ENCODE peak calls at places on chromosomes 3 and 15, in five cellular contexts. One of them, this sample, is unnamed.

GRCh38 chr3:45711936-45712335 is 22.7 kb downstream of the SACM1L start:
- DNase-seq in WTC11: no peak
- DNase-seq in K562: no peak
- DNase-seq in GM12878: no peak
- DNase-seq in HepG2: no peak
- DNase-seq in this sample: no peak

GRCh38 chr3:124811441-124811840 is 75.7 kb downstream of the ITGB5 start:
- DNase-seq in WTC11: no peak
- DNase-seq in K562: no peak
- DNase-seq in GM12878: no peak
- DNase-seq in HepG2: no peak
- DNase-seq in this sample: no peak

GRCh38 chr15:80031841-80032240 is 27.6 kb upstream of the ZFAND6 start:
- DNase-seq in WTC11: no peak
- DNase-seq in K562: no peak
- DNase-seq in GM12878: no peak
- DNase-seq in HepG2: no peak
- DNase-seq in this sample: no peak

GRCh38 chr15:71011503-71012155 is 103.6 kb upstream of the THSD4 start:
- DNase-seq in WTC11: no peak
- DNase-seq in K562: no peak
- DNase-seq in GM12878: no peak
- DNase-seq in HepG2: peak
- DNase-seq in this sample: no peak

GRCh38 chr15:73956276-73957086 is 30.2 kb downstream of the LOXL1 start:
- DNase-seq in WTC11: no peak
- DNase-seq in K562: no peak
- DNase-seq in GM12878: no peak
- DNase-seq in HepG2: no peak
- DNase-seq in this sample: no peak

GRCh38 chr3:112757197-112757596 is 89.5 kb downstream of the CD200R1L start:
- DNase-seq in WTC11: no peak
- DNase-seq in K562: no peak
- DNase-seq in GM12878: no peak
- DNase-seq in HepG2: no peak
- DNase-seq in this sample: no peak

GRCh38 chr3:175433026-175433668 is 574.0 kb downstream of the NAALADL2 start:
- DNase-seq in WTC11: no peak
- DNase-seq in K562: no peak
- DNase-seq in GM12878: no peak
- DNase-seq in HepG2: no peak
- DNase-seq in this sample: no peak

GRCh38 chr3:70108072-70108471 is 108.5 kb downstream of the SAMMSON start:
- DNase-seq in WTC11: peak
- DNase-seq in K562: peak
- DNase-seq in GM12878: no peak
- DNase-seq in HepG2: peak
- DNase-seq in this sample: peak

GRCh38 chr3:34882764-34883163 is 756.6 kb upstream of the ARPP21 start:
- DNase-seq in WTC11: no peak
- DNase-seq in K562: no peak
- DNase-seq in GM12878: no peak
- DNase-seq in HepG2: no peak
- DNase-seq in this sample: no peak

GRCh38 chr15:41950127-41950483 is 22.3 kb downstream of the EHD4 start:
- DNase-seq in WTC11: no peak
- DNase-seq in K562: no peak
- DNase-seq in GM12878: no peak
- DNase-seq in HepG2: no peak
- DNase-seq in this sample: no peak

GRCh38 chr15:54803139-54803808 is 393.5 kb downstream of the RSL24D1 start:
- DNase-seq in WTC11: no peak
- DNase-seq in K562: no peak
- DNase-seq in GM12878: peak
- DNase-seq in HepG2: no peak
- DNase-seq in this sample: no peak

GRCh38 chr15:90838066-90838465 is 30.3 kb upstream of the FURIN start:
- DNase-seq in WTC11: no peak
- DNase-seq in K562: no peak
- DNase-seq in GM12878: no peak
- DNase-seq in HepG2: no peak
- DNase-seq in this sample: no peak

GRCh38 chr3:30770387-30770786 is 124.1 kb downstream of the GADL1 start:
- DNase-seq in WTC11: no peak
- DNase-seq in K562: no peak
- DNase-seq in GM12878: no peak
- DNase-seq in HepG2: peak
- DNase-seq in this sample: no peak

GRCh38 chr3:155549087-155549486 is 195.8 kb downstream of the PLCH1 start:
- DNase-seq in WTC11: no peak
- DNase-seq in K562: no peak
- DNase-seq in GM12878: no peak
- DNase-seq in HepG2: no peak
- DNase-seq in this sample: no peak

GRCh38 chr15:42931702-42932486 is 11.3 kb upstream of the TTBK2 start:
- DNase-seq in WTC11: no peak
- DNase-seq in K562: no peak
- DNase-seq in GM12878: no peak
- DNase-seq in HepG2: no peak
- DNase-seq in this sample: peak

GRCh38 chr3:64936570-64936969 is 248.8 kb upstream of the ADAMTS9 start:
- DNase-seq in WTC11: no peak
- DNase-seq in K562: no peak
- DNase-seq in GM12878: no peak
- DNase-seq in HepG2: no peak
- DNase-seq in this sample: no peak

GRCh38 chr15:39321977-39322376 is 258.9 kb upstream of the THBS1 start:
- DNase-seq in WTC11: no peak
- DNase-seq in K562: no peak
- DNase-seq in GM12878: no peak
- DNase-seq in HepG2: no peak
- DNase-seq in this sample: no peak

GRCh38 chr3:8357859-8358258 is 143.8 kb upstream of the LMCD1 start:
- DNase-seq in WTC11: no peak
- DNase-seq in K562: no peak
- DNase-seq in GM12878: no peak
- DNase-seq in HepG2: no peak
- DNase-seq in this sample: no peak
- TF ChIP-seq ATF2 in WTC11: no peak
- TF ChIP-seq ATF2 in K562: no peak
- TF ChIP-seq ATF2 in GM12878: no peak
- TF ChIP-seq ATF2 in HepG2: no peak
- TF ChIP-seq ATF2 in this sample: no peak

GRCh38 chr3:141767062-141767461 is 3.9 kb downstream of the GRK7 start:
- DNase-seq in WTC11: no peak
- DNase-seq in K562: no peak
- DNase-seq in GM12878: no peak
- DNase-seq in HepG2: no peak
- DNase-seq in this sample: no peak
- TF ChIP-seq ATF2 in WTC11: no peak
- TF ChIP-seq ATF2 in K562: no peak
- TF ChIP-seq ATF2 in GM12878: no peak
- TF ChIP-seq ATF2 in HepG2: no peak
- TF ChIP-seq ATF2 in this sample: no peak

GRCh38 chr3:128549283-128550112 is 56.5 kb upstream of the GATA2 start:
- DNase-seq in WTC11: no peak
- DNase-seq in K562: peak
- DNase-seq in GM12878: no peak
- DNase-seq in HepG2: peak
- DNase-seq in this sample: no peak
- TF ChIP-seq ATF2 in WTC11: no peak
- TF ChIP-seq ATF2 in K562: no peak
- TF ChIP-seq ATF2 in GM12878: no peak
- TF ChIP-seq ATF2 in HepG2: no peak
- TF ChIP-seq ATF2 in this sample: no peak

GRCh38 chr15:26665950-26666921 is 106.6 kb downstream of the GABRB3 start:
- DNase-seq in WTC11: peak
- DNase-seq in K562: no peak
- DNase-seq in GM12878: no peak
- DNase-seq in HepG2: no peak
- DNase-seq in this sample: peak
- TF ChIP-seq ATF2 in WTC11: no peak
- TF ChIP-seq ATF2 in K562: no peak
- TF ChIP-seq ATF2 in GM12878: no peak
- TF ChIP-seq ATF2 in HepG2: no peak
- TF ChIP-seq ATF2 in this sample: no peak

GRCh38 chr15:45849136-45849535 is 214.3 kb downstream of the SQOR start:
- DNase-seq in WTC11: no peak
- DNase-seq in K562: no peak
- DNase-seq in GM12878: no peak
- DNase-seq in HepG2: no peak
- DNase-seq in this sample: no peak
- TF ChIP-seq ATF2 in WTC11: no peak
- TF ChIP-seq ATF2 in K562: no peak
- TF ChIP-seq ATF2 in GM12878: no peak
- TF ChIP-seq ATF2 in HepG2: no peak
- TF ChIP-seq ATF2 in this sample: no peak

GRCh38 chr3:129593595-129594339 is 12.7 kb downstream of the PLXND1 start:
- DNase-seq in WTC11: no peak
- DNase-seq in K562: no peak
- DNase-seq in GM12878: no peak
- DNase-seq in HepG2: peak
- DNase-seq in this sample: no peak
- TF ChIP-seq ATF2 in WTC11: no peak
- TF ChIP-seq ATF2 in K562: no peak
- TF ChIP-seq ATF2 in GM12878: no peak
- TF ChIP-seq ATF2 in HepG2: peak
- TF ChIP-seq ATF2 in this sample: no peak

GRCh38 chr3:164208846-164209245 is 869.5 kb downstream of the SI start:
- DNase-seq in WTC11: no peak
- DNase-seq in K562: no peak
- DNase-seq in GM12878: no peak
- DNase-seq in HepG2: no peak
- DNase-seq in this sample: no peak
- TF ChIP-seq ATF2 in WTC11: no peak
- TF ChIP-seq ATF2 in K562: no peak
- TF ChIP-seq ATF2 in GM12878: no peak
- TF ChIP-seq ATF2 in HepG2: no peak
- TF ChIP-seq ATF2 in this sample: no peak

DNA sequence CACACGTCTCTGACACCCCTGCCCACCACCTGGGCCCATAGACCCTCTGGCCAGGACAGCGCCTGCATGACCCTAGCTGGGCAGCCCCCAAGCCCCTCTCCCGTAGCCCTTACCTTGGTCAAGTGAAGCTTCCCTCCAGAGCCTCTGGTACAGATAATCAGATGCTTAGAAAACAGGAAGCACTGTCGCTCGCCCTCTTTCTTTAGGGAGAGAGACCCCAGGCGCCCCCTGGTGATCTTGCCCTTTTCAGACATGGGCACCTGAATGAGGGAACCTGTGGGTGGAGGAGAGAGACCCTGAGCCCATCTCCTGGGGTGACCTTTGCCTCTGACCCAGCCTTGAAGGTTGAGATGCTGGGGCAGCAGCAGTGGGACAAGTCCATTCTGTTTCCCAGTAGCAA is 65.4 kb downstream of the RASGRF1 start:
- DNase-seq in WTC11: peak
- DNase-seq in K562: no peak
- DNase-seq in GM12878: no peak
- DNase-seq in HepG2: peak
- DNase-seq in this sample: no peak
- TF ChIP-seq ATF2 in WTC11: no peak
- TF ChIP-seq ATF2 in K562: no peak
- TF ChIP-seq ATF2 in GM12878: no peak
- TF ChIP-seq ATF2 in HepG2: no peak
- TF ChIP-seq ATF2 in this sample: no peak